ENCODE peak calls at places on chromosomes 12 and 14, in five cellular contexts. W, V, X, Q and P are unnamed samples.

GRCh38 chr14:24066490-24067132 is 4.8 kb upstream of the CPNE6 start:
- ATAC-seq in V (no peak), W (no peak), X (peak; percentile 17), Q (peak; percentile 3), P (no peak)

GRCh38 chr12:122072031-122072970 is 6.3 kb upstream of the MLXIP start:
- ATAC-seq in W (peak; percentile 98), Q (peak; percentile 55), X (peak; percentile 90), V (peak; percentile 88), P (peak; percentile 91)

GRCh38 chr12:5648692-5649338 is 216.9 kb downstream of the NTF3 start:
- ATAC-seq in Q (peak; percentile 89), X (peak; percentile 81), V (peak; percentile 75), W (no peak), P (no peak)

GRCh38 chr12:32031109-32031508 is 71.9 kb downstream of the RESF1 start:
- ATAC-seq in W (no peak), Q (no peak), V (no peak), X (no peak), P (no peak)

GRCh38 chr14:96863986-96864330 is 66.8 kb downstream of the VRK1 start:
- ATAC-seq in X (no peak), V (no peak), Q (no peak), W (no peak), P (no peak)

GRCh38 chr14:57022608-57023007 is 212.3 kb upstream of the OTX2 start:
- ATAC-seq in Q (no peak), X (no peak), W (no peak), V (no peak), P (no peak)

GRCh38 chr12:113473400-113473799 is 1.7 kb upstream of the LHX5 start:
- ATAC-seq in W (no peak), Q (no peak), X (no peak), V (no peak), P (no peak)

GRCh38 chr14:61280092-61280525 is 1.0 kb downstream of the TMEM30B start:
- ATAC-seq in V (peak; percentile 12), Q (no peak), X (peak; percentile 47), W (no peak), P (peak; percentile 18)

GRCh38 chr14:89485264-89485663 is 68.2 kb upstream of the FOXN3 start:
- ATAC-seq in Q (no peak), W (no peak), X (no peak), V (no peak), P (no peak)

GRCh38 chr14:68977137-68977740 is 1.9 kb downstream of the ACTN1 start:
- ATAC-seq in Q (peak; percentile 11), W (no peak), X (no peak), V (peak; percentile 10), P (no peak)

GRCh38 chr12:53489242-53489915 is 9.9 kb downstream of the MAP3K12 start:
- ATAC-seq in X (no peak), Q (no peak), V (no peak), W (no peak), P (no peak)

GRCh38 chr12:38890102-38890501 is 15.3 kb downstream of the CPNE8 start:
- ATAC-seq in V (no peak), X (no peak), Q (no peak), W (no peak), P (peak; percentile 39)

GRCh38 chr14:91912035-91912434 is 35.5 kb downstream of the FBLN5 start:
- ATAC-seq in V (no peak), W (no peak), Q (no peak), X (no peak), P (no peak)

GRCh38 chr12:48779869-48780268 is 9.0 kb downstream of the ADCY6 start:
- ATAC-seq in X (no peak), Q (no peak), W (peak; percentile 70), V (peak; percentile 84), P (peak; percentile 39)

GRCh38 chr14:39246618-39247017 is 12.9 kb downstream of the MIA2 start:
- ATAC-seq in W (no peak), X (no peak), V (no peak), Q (no peak), P (no peak)

GRCh38 chr12:108423486-108423885 is 84.4 kb upstream of the CMKLR1 start:
- ATAC-seq in W (no peak), V (no peak), Q (no peak), X (no peak), P (no peak)

GRCh38 chr14:103097994-103098957 is 3.8 kb downstream of the EXOC3L4 start:
- ATAC-seq in V (no peak), X (peak; percentile 41), W (no peak), Q (peak; percentile 0), P (no peak)

GRCh38 chr12:2118481-2119255 is 65.9 kb downstream of the CACNA1C start:
- ATAC-seq in V (peak; percentile 72), W (no peak), X (no peak), Q (no peak), P (no peak)

GRCh38 chr14:35332517-35333346 is 40.5 kb downstream of the PSMA6 start:
- ATAC-seq in X (no peak), V (no peak), W (no peak), Q (peak; percentile 0), P (no peak)

GRCh38 chr12:12804011-12804410 is 9.1 kb upstream of the DDX47 start:
- ATAC-seq in V (no peak), W (no peak), Q (no peak), X (no peak), P (no peak)

GRCh38 chr12:19227880-19228210 is 98.3 kb downstream of the PLEKHA5 start:
- ATAC-seq in X (peak; percentile 20), V (no peak), Q (peak; percentile 26), W (no peak), P (no peak)

GRCh38 chr12:64824500-64825142 is at the start of gene TBC1D30:
- ATAC-seq in X (peak; percentile 63), V (peak; percentile 44), W (no peak), Q (peak; percentile 79), P (peak; percentile 50)
- TF ChIP-seq POLR2A in X (no peak), V (no peak), W (no peak), Q (no peak), P (no peak)

GRCh38 chr12:128365831-128366231 is 98.9 kb downstream of the TMEM132C start:
- ATAC-seq in Q (peak; percentile 60), X (peak; percentile 50), W (no peak), V (peak; percentile 34), P (peak; percentile 62)
- H3K4me3 ChIP-seq in Q (no peak overlapping the region), X (peak overlapping the region; percentile 23), W (peak overlapping the region; percentile 17), V (peak overlapping the region; percentile 39), P (peak overlapping the region; percentile 43)

GRCh38 chr12:23245186-23245585 is 620.2 kb downstream of the ETNK1 start:
- ATAC-seq in Q (no peak), V (no peak), W (no peak), X (no peak), P (no peak)
- TF ChIP-seq POLR2A in Q (no peak), V (no peak), W (no peak), X (no peak), P (no peak)

DNA sequence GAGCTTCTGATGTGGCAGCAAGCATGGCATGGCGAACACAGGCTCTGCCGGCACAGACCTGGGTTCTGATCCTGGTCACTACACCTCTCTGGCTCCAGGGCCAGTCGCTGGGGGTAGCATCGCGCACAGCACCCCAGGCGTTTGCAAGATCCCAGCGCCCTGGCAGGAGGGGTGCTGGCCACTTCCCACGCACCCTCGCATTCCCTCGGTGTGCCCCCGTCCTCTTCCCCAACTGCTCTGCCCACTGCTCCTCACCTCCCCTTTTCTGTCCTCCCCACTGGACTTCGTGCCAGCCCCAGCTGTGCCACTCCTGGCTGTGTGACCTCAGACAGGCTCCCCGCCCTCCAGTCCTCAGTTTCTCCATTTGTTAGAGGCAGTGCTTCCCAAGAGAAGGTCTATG is 2.8 kb downstream of the CDK2AP1 start:
- ATAC-seq in Q (no peak), W (no peak), X (no peak), V (no peak), P (no peak)
- H3K4me3 ChIP-seq in Q (no peak overlapping the region), W (no peak overlapping the region), X (no peak overlapping the region), V (peak overlapping the region; percentile 93), P (peak overlapping the region; percentile 80)

GRCh38 chr12:106246891-106247730 is 709 bp downstream of the CKAP4 start:
- ATAC-seq in V (peak; percentile 19), W (peak; percentile 58), Q (peak; percentile 59), X (peak; percentile 48), P (peak; percentile 42)

GRCh38 chr12:106248177-106248848 is 493 bp upstream of the CKAP4 start:
- ATAC-seq in V (peak; percentile 61), X (peak; percentile 75), Q (peak; percentile 59), W (peak; percentile 19), P (peak; percentile 52)

GRCh38 chr12:106248849-106249371 is 1.1 kb upstream of the CKAP4 start:
- ATAC-seq in V (peak; percentile 1), X (peak; percentile 1), Q (peak; percentile 23), W (no peak), P (no peak)

GRCh38 chr12:106249411-106250135 is 1.8 kb upstream of the CKAP4 start:
- ATAC-seq in X (no peak), W (no peak), V (no peak), Q (no peak), P (no peak)

GRCh38 chr12:106247731-106248176 is at the start of gene CKAP4:
- ATAC-seq in W (peak; percentile 61), V (peak; percentile 82), Q (peak; percentile 71), X (peak; percentile 85), P (peak; percentile 91)
- TF ChIP-seq POLR2A in W (peak; percentile 61), V (peak; percentile 42), Q (peak; percentile 45), X (peak; percentile 65), P (peak; percentile 31)